ENCODE peak calls at places on chromosomes 11 and 22, in six cellular contexts. H, Q, K, R, J and F are unnamed samples. For H3K4me1, the result is how much of the 10 kb centered on the place peaks cover.

GRCh38 chr11:85947431-85948272 is 92.5 kb downstream of the CCDC83 start:
- DNase-seq in J (no peak), Q (no peak), H (no peak), K (no peak), R (no peak), F (peak)

GRCh38 chr11:11028017-11028692 is 170.3 kb upstream of the ZBED5 start:
- DNase-seq in R (peak), J (peak), K (peak), Q (peak), H (peak), F (peak)

GRCh38 chr11:2212411-2213251 is 41.0 kb upstream of the TH start:
- DNase-seq in K (peak), H (peak), J (peak), Q (peak), R (no peak), F (no peak)

GRCh38 chr11:83438438-83438837 is 152.3 kb upstream of the CCDC90B start:
- DNase-seq in J (no peak), K (no peak), Q (no peak), H (no peak), R (no peak), F (no peak)

GRCh38 chr11:74147199-74147929 is 23.4 kb downstream of the C2CD3 start:
- DNase-seq in K (no peak), H (no peak), Q (no peak), R (no peak), J (no peak), F (no peak)

GRCh38 chr11:69588270-69588669 is 52.7 kb upstream of the CCND1 start:
- DNase-seq in K (no peak), Q (no peak), J (no peak), R (no peak), H (no peak), F (no peak)

GRCh38 chr11:122253541-122254317 is 137.7 kb upstream of the BLID start:
- DNase-seq in H (no peak), R (no peak), J (no peak), K (no peak), Q (no peak), F (no peak)

GRCh38 chr11:18768472-18768901 is 23.1 kb downstream of the PTPN5 start:
- DNase-seq in J (no peak), K (no peak), Q (no peak), H (no peak), R (no peak), F (no peak)

GRCh38 chr11:109606256-109606655 is 184.3 kb downstream of the C11orf87 start:
- DNase-seq in R (no peak), Q (no peak), J (no peak), K (no peak), H (no peak), F (no peak)

GRCh38 chr11:109697140-109697843 is 275.3 kb downstream of the C11orf87 start:
- DNase-seq in Q (no peak), H (no peak), K (no peak), R (peak), J (peak), F (no peak)

GRCh38 chr11:10743354-10744035 is 7.6 kb upstream of the CTR9 start:
- DNase-seq in J (no peak), K (peak), R (no peak), Q (peak), H (no peak), F (no peak)

GRCh38 chr11:25734592-25735211 is 597.2 kb upstream of the ANO3 start:
- DNase-seq in R (peak), K (no peak), H (no peak), Q (no peak), J (no peak), F (no peak)

GRCh38 chr11:104783241-104783640 is 115.0 kb downstream of the CASP12 start:
- DNase-seq in Q (no peak), R (no peak), J (no peak), K (no peak), H (no peak), F (no peak)

GRCh38 chr11:119854521-119854920 is 125.5 kb upstream of the NECTIN1 start:
- DNase-seq in Q (no peak), J (no peak), H (no peak), R (no peak), K (peak), F (no peak)

GRCh38 chr22:36067237-36067558 is 38.6 kb upstream of the RBFOX2 start:
- DNase-seq in J (no peak), Q (no peak), R (no peak), H (no peak), K (no peak), F (no peak)

GRCh38 chr11:70734379-70734778 is 336.1 kb downstream of the CTTN start:
- DNase-seq in Q (no peak), R (no peak), H (peak), J (no peak), K (no peak), F (no peak)

GRCh38 chr22:31346733-31347250 is 646 bp upstream of the PATZ1 start:
- DNase-seq in R (peak), H (peak), Q (peak), K (peak), J (peak), F (peak)

GRCh38 chr11:96254087-96254486 is 88.9 kb downstream of the MAML2 start:
- DNase-seq in Q (no peak), J (no peak), K (no peak), R (no peak), H (no peak), F (no peak)

GRCh38 chr11:19951558-19952083 is 208.7 kb downstream of the DBX1 start:
- DNase-seq in H (no peak), Q (no peak), R (peak), K (no peak), J (no peak), F (no peak)

GRCh38 chr11:119340335-119341221 is at the start of gene C1QTNF5:
- DNase-seq in R (no peak), J (peak), K (peak), Q (no peak), H (no peak), F (peak)

GRCh38 chr11:71240061-71240690 is 12.2 kb downstream of the SHANK2 start:
- DNase-seq in K (no peak), J (no peak), H (no peak), Q (no peak), R (no peak), F (no peak)

GRCh38 chr11:120969993-120970392 is 53.9 kb upstream of the TBCEL start:
- DNase-seq in Q (no peak), J (no peak), R (no peak), K (no peak), H (no peak), F (no peak)

GRCh38 chr11:70421123-70421522 is 22.8 kb downstream of the CTTN start:
- DNase-seq in Q (no peak), J (no peak), R (no peak), K (no peak), H (no peak), F (no peak)

GRCh38 chr11:33997473-33998347 is 53.8 kb upstream of the CAPRIN1 start:
- DNase-seq in R (no peak), H (no peak), Q (no peak), K (no peak), J (no peak), F (no peak)

GRCh38 chr11:117281159-117281558 is 10.0 kb upstream of the BACE1-AS start:
- DNase-seq in R (no peak), H (no peak), J (no peak), Q (no peak), K (no peak), F (no peak)

GRCh38 chr11:23236846-23237550 is 376.7 kb upstream of the CCDC179 start:
- DNase-seq in H (no peak), J (no peak), Q (no peak), K (no peak), R (no peak), F (no peak)

GRCh38 chr11:12446863-12447262 is 69.5 kb downstream of the PARVA start:
- DNase-seq in J (no peak), K (no peak), R (no peak), H (no peak), Q (no peak), F (no peak)

GRCh38 chr11:5042091-5042490 is 4.2 kb upstream of the OR52J3 start:
- DNase-seq in Q (no peak), J (no peak), H (no peak), K (no peak), R (no peak), F (no peak)

GRCh38 chr11:35259529-35259928 is 120.6 kb downstream of the CD44 start:
- DNase-seq in K (no peak), R (no peak), H (no peak), Q (no peak), J (no peak), F (no peak)

GRCh38 chr11:76790251-76790650 is 7.1 kb downstream of the TSKU start:
- DNase-seq in R (no peak), K (no peak), J (no peak), H (no peak), Q (no peak), F (no peak)
- H3K4me1 ChIP-seq in R (under half), K (under half), J (under half), H (half or more), Q (under half), F (under half)

GRCh38 chr11:6895010-6895409 is 2.7 kb upstream of the OR2D2 start:
- DNase-seq in J (no peak), H (no peak), R (no peak), Q (no peak), K (no peak), F (no peak)
- H3K4me1 ChIP-seq in J (under half), H (under half), R (under half), Q (under half), K (under half), F (under half)

GRCh38 chr11:47342854-47343253 is 9.6 kb downstream of the MYBPC3 start:
- DNase-seq in R (no peak), Q (no peak), J (no peak), H (peak), K (no peak), F (no peak)
- H3K4me1 ChIP-seq in R (under half), Q (under half), J (under half), H (under half), K (under half), F (under half)

GRCh38 chr11:64833198-64833502 is 11.3 kb downstream of the CDC42BPG start:
- DNase-seq in Q (no peak), K (no peak), R (no peak), H (peak), J (no peak), F (no peak)
- H3K4me1 ChIP-seq in Q (under half), K (under half), R (under half), H (under half), J (under half), F (under half)